ENCODE peak calls at places on chromosome 3, in six cellular contexts. T is HL-60, N is H1, C is K562, H is GM12878, J is HepG2. Z is an unnamed sample.

GRCh38 chr3:138084196-138084595 is 31.2 kb downstream of the DZIP1L start:
- DNase-seq in H (no peak), J (no peak), N (no peak), C (no peak), T (no peak), Z (no peak)

GRCh38 chr3:117557469-117557868 is 847.9 kb downstream of the TUSC7 start:
- DNase-seq in N (no peak), J (no peak), H (no peak), T (no peak), C (no peak), Z (no peak)

GRCh38 chr3:107884719-107885460 is 205.9 kb downstream of the CD47 start:
- DNase-seq in C (no peak), J (no peak), H (no peak), T (no peak), N (no peak), Z (no peak)

GRCh38 chr3:48194446-48195071 is 6.3 kb upstream of the CDC25A start:
- DNase-seq in C (peak; percentile 53), J (peak; percentile 68), H (peak; percentile 23), T (no peak), N (peak; percentile 95), Z (peak; percentile 82)

GRCh38 chr3:133330043-133330442 is 69.8 kb upstream of the BFSP2 start:
- DNase-seq in N (no peak), C (no peak), H (no peak), J (no peak), T (no peak), Z (peak; percentile 56)

GRCh38 chr3:32189693-32190092 is 48.8 kb upstream of the CMTM8 start:
- DNase-seq in N (no peak), J (no peak), T (no peak), H (no peak), C (no peak), Z (no peak)

GRCh38 chr3:43405888-43406636 is 119.7 kb downstream of the SNRK start:
- DNase-seq in J (no peak), C (peak; percentile 47), N (no peak), T (no peak), H (no peak), Z (no peak)

GRCh38 chr3:108099203-108099602 is 8.4 kb upstream of the CD47 start:
- DNase-seq in J (no peak), C (peak; percentile 38), H (no peak), N (no peak), T (no peak), Z (no peak)

GRCh38 chr3:71785594-71786472 is 885 bp upstream of the PROK2 start:
- DNase-seq in T (no peak), J (no peak), H (no peak), C (no peak), N (no peak), Z (no peak)

GRCh38 chr3:55894605-55895004 is 407.5 kb upstream of the WNT5A start:
- DNase-seq in T (no peak), N (no peak), H (no peak), C (no peak), J (no peak), Z (no peak)

GRCh38 chr3:110664148-110664547 is 407.5 kb upstream of the NECTIN3 start:
- DNase-seq in C (no peak), J (no peak), H (no peak), T (no peak), N (no peak), Z (no peak)

GRCh38 chr3:127722928-127723603 is 50.3 kb downstream of the ABTB1 start:
- DNase-seq in J (no peak), N (no peak), T (no peak), H (no peak), C (no peak), Z (peak; percentile 54)

GRCh38 chr3:136819784-136820640 is 1.1 kb downstream of the SLC35G2 start:
- DNase-seq in T (no peak), C (peak; percentile 30), H (no peak), J (peak; percentile 34), N (peak; percentile 76), Z (peak; percentile 52)

GRCh38 chr3:195054311-195054710 is 216.6 kb downstream of the XXYLT1 start:
- DNase-seq in H (no peak), T (no peak), C (no peak), J (no peak), N (no peak), Z (no peak)

GRCh38 chr3:5019411-5020261 is 40.4 kb downstream of the BHLHE40 start:
- DNase-seq in C (peak; percentile 94), H (no peak), T (no peak), J (no peak), N (no peak), Z (no peak)

GRCh38 chr3:123337226-123337625 is 111.7 kb downstream of the ADCY5 start:
- DNase-seq in T (no peak), N (no peak), J (no peak), C (no peak), H (no peak), Z (no peak)

GRCh38 chr3:153070153-153070868 is 91.7 kb upstream of the RAP2B start:
- DNase-seq in N (no peak), T (peak; percentile 94), J (no peak), H (no peak), C (peak; percentile 60), Z (no peak)

GRCh38 chr3:9951962-9952805 is at the start of gene PRRT3:
- DNase-seq in H (no peak), C (peak; percentile 73), T (no peak), J (no peak), N (peak; percentile 83), Z (peak; percentile 86)

GRCh38 chr3:24963762-24964625 is 464.1 kb upstream of the RARB start:
- DNase-seq in T (no peak), H (no peak), C (peak; percentile 6), N (no peak), J (peak; percentile 15), Z (peak; percentile 10)

GRCh38 chr3:76970006-76970680 is 69.8 kb upstream of the ROBO2 start:
- DNase-seq in J (no peak), C (no peak), H (no peak), N (no peak), T (no peak), Z (no peak)

GRCh38 chr3:146374146-146374545 is 95.2 kb downstream of the PLSCR2 start:
- DNase-seq in H (no peak), N (no peak), T (no peak), J (no peak), C (no peak), Z (no peak)

GRCh38 chr3:193771011-193771697 is 178.1 kb downstream of the OPA1 start:
- DNase-seq in H (no peak), C (no peak), J (no peak), N (peak; percentile 31), T (no peak), Z (no peak)

GRCh38 chr3:188904670-188905069 is 267.1 kb upstream of the TPRG1 start:
- DNase-seq in H (no peak), N (no peak), C (no peak), T (no peak), J (peak; percentile 13), Z (no peak)

GRCh38 chr3:192957441-192957951 is 39.8 kb upstream of the MB21D2 start:
- DNase-seq in J (no peak), H (no peak), C (no peak), N (no peak), T (peak; percentile 92), Z (no peak)

GRCh38 chr3:44712455-44713075 is at the start of gene ZNF502:
- DNase-seq in C (peak; percentile 76), N (peak; percentile 74), T (peak; percentile 55), H (no peak), J (no peak), Z (peak; percentile 91)

GRCh38 chr3:124625084-124625483 is 105.2 kb upstream of the UMPS start:
- DNase-seq in T (no peak), C (no peak), J (no peak), H (no peak), N (no peak), Z (no peak)

GRCh38 chr3:124619887-124620599 is 110.2 kb upstream of the UMPS start:
- DNase-seq in J (peak; percentile 77), H (no peak), T (no peak), C (no peak), N (no peak), Z (no peak)

GRCh38 chr3:124617177-124617576 is 113.1 kb upstream of the UMPS start:
- DNase-seq in T (no peak), N (no peak), H (no peak), J (peak; percentile 83), C (no peak), Z (no peak)

GRCh38 chr3:124621498-124621897 is 108.8 kb upstream of the UMPS start:
- DNase-seq in C (peak; percentile 79), H (no peak), N (no peak), T (no peak), J (no peak), Z (peak; percentile 16)

DNA sequence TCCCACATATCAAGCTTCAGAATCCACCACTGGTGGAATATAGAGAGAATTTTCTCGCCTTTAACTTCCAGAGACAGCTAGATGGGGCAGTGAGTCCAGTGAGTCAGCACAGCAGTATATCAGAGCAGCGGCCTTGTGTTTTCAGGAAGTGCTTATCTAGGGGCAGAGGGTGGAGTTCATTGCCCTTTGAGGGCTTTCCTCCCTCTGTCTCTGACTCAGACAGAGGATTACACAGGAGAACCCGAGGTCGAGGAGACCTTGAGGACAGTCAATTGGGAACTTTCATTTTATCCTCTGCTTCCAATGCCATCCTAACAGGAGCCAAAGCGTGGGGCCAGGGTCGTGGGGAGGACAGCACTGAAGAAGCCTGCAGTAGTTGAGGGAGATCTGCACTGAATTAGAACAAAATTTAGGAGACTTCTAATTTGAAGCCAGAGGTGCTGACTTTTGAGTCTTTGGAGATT is 109.6 kb upstream of the UMPS start:
- DNase-seq in J (peak; percentile 96), H (peak; percentile 38), N (no peak), C (peak; percentile 93), T (no peak), Z (no peak)
- TF ChIP-seq GABPA in J (peak; percentile 73), H (no peak), N (no peak), C (peak; percentile 59), T (no peak), Z (no peak)

GRCh38 chr3:144843099-144843498 is 871.5 kb downstream of the DIPK2A start:
- DNase-seq in C (no peak), H (no peak), N (no peak), T (no peak), J (peak; percentile 5), Z (no peak)
- TF ChIP-seq GABPA in C (no peak), H (no peak), N (no peak), T (no peak), J (no peak), Z (no peak)

DNA sequence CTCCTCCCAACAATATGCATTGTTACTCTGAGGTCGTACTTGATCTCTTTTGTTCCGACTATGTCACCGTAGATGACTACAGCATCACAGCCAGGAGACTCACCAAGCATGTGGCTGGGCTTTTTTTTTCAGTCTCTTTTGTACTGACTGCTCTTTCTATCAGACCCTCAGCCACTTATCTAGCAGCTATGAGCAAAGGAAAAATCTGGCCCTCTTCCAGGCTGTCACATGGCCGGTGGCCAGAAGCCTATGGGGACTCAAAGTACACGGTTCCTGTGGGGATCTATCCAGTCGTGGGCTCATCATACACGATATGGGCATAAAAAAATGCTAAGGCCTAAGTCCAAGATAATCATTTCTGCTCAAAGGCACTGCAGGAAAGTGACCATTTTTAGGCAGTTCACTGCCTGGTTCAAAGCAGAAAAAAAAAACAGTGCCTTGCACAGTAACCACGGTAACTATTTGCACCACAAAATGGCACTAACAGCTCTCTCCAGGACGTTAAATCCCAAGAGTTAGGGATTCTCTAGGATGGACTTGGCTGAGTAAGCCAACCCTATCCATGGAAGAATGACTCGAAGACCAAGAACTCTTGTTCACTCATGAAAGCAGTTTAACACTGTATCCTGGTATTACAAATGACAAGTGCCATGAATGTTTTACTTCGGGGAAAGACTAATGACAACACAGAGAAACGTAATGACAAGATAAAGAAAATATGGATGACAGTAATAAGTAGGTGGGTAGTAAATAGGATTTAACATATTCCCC is 50.3 kb downstream of the SHQ1 start:
- DNase-seq in H (no peak), N (no peak), T (no peak), C (peak; percentile 81), J (peak; percentile 5), Z (peak; percentile 70)
- TF ChIP-seq GABPA in H (no peak), N (no peak), T (no peak), C (no peak), J (no peak), Z (no peak)

GRCh38 chr3:181725830-181726229 is 14.1 kb downstream of the SOX2 start:
- DNase-seq in T (no peak), N (peak; percentile 54), H (no peak), J (no peak), C (no peak), Z (no peak)
- TF ChIP-seq GABPA in T (no peak), N (no peak), H (no peak), J (no peak), C (no peak), Z (no peak)